ENCODE peak calls at places on chromosomes 7 and 10, in eight cellular contexts. F is stimulated activated naive CD4-positive, alpha-beta T cell; I is stromal cell of bone marrow; M is central memory CD8-positive, alpha-beta T cell; L is GM06990; W is Right ventricle myocardium inferior; P is stimulated activated CD4-positive, alpha-beta T cell treated with anti-CD3 and anti-CD28 coated beads, TNF-alpha, amount 100 ng/mL, for 48 hours; H is lower leg skin. R is an unnamed sample.

GRCh38 chr10:133026726-133027395 is 60.9 kb upstream of the ADGRA1 start:
- DNase-seq in F (no peak), I (no peak), M (no peak), L (no peak), W (peak), P (no peak), H (no peak), R (no peak)

GRCh38 chr10:36725581-36726520 is 399.5 kb upstream of the ANKRD30A start:
- DNase-seq in F (no peak), I (peak), M (no peak), L (no peak), W (no peak), P (no peak), H (no peak), R (no peak)

GRCh38 chr10:70346155-70346554 is 36.3 kb downstream of the LRRC20 start:
- DNase-seq in F (no peak), I (no peak), M (no peak), L (no peak), W (no peak), P (no peak), H (no peak), R (no peak)

GRCh38 chr10:117968354-117969182 is 78.2 kb downstream of the RAB11FIP2 start:
- DNase-seq in F (no peak), I (no peak), M (no peak), L (no peak), W (no peak), P (no peak), H (no peak), R (no peak)

GRCh38 chr10:24858244-24858907 is 94.0 kb downstream of the PRTFDC1 start:
- DNase-seq in F (no peak), I (no peak), M (no peak), L (no peak), W (no peak), P (no peak), H (no peak), R (no peak)

GRCh38 chr7:29921404-29922010 is 68.1 kb downstream of the SCRN1 start:
- DNase-seq in F (peak), I (peak), M (peak), L (peak), W (no peak), P (peak), H (peak), R (peak)

GRCh38 chr7:46485481-46486065 is 564.5 kb upstream of the IGFBP3 start:
- DNase-seq in F (no peak), I (no peak), M (no peak), L (no peak), W (no peak), P (no peak), H (no peak), R (no peak)

GRCh38 chr10:35212856-35213255 is 86.2 kb downstream of the CREM start:
- DNase-seq in F (no peak), I (no peak), M (no peak), L (no peak), W (no peak), P (no peak), H (no peak), R (no peak)

GRCh38 chr7:55129409-55130078 is 110.7 kb downstream of the EGFR start:
- DNase-seq in F (no peak), I (no peak), M (no peak), L (no peak), W (no peak), P (no peak), H (no peak), R (no peak)

GRCh38 chr7:80827238-80827633 is 91.6 kb downstream of the SEMA3C start:
- DNase-seq in F (no peak), I (no peak), M (no peak), L (no peak), W (no peak), P (no peak), H (no peak), R (no peak)

GRCh38 chr10:4780097-4780496 is 45.9 kb upstream of the AKR1E2 start:
- DNase-seq in F (no peak), I (no peak), M (no peak), L (no peak), W (no peak), P (no peak), H (no peak), R (no peak)

GRCh38 chr7:28787116-28787515 is 171.0 kb downstream of the TRIL start:
- DNase-seq in F (no peak), I (no peak), M (no peak), L (no peak), W (no peak), P (no peak), H (no peak), R (no peak)

GRCh38 chr10:49446031-49446430 is 50.1 kb upstream of the DRGX start:
- DNase-seq in F (no peak), I (peak), M (no peak), L (no peak), W (no peak), P (no peak), H (no peak), R (no peak)

GRCh38 chr7:44581426-44581906 is 565 bp downstream of the TMED4 start:
- DNase-seq in F (peak), I (no peak), M (peak), L (no peak), W (no peak), P (no peak), H (no peak), R (no peak)

GRCh38 chr10:88996927-88997326 is 6.3 kb downstream of the FAS start:
- DNase-seq in F (no peak), I (no peak), M (no peak), L (no peak), W (no peak), P (no peak), H (no peak), R (no peak)

GRCh38 chr7:149075286-149075685 is 15.2 kb downstream of the ZNF786 start:
- DNase-seq in F (no peak), I (no peak), M (no peak), L (no peak), W (no peak), P (no peak), H (no peak), R (no peak)

GRCh38 chr7:55473935-55474334 is 98.4 kb downstream of the VOPP1 start:
- DNase-seq in F (peak), I (no peak), M (no peak), L (no peak), W (no peak), P (no peak), H (no peak), R (no peak)

GRCh38 chr7:107920048-107920772 is 29.2 kb downstream of the DLD start:
- DNase-seq in F (no peak), I (no peak), M (no peak), L (no peak), W (no peak), P (no peak), H (no peak), R (no peak)

GRCh38 chr10:30984563-30985328 is 46.9 kb downstream of the ZNF438 start:
- DNase-seq in F (no peak), I (no peak), M (no peak), L (no peak), W (no peak), P (no peak), H (peak), R (no peak)

GRCh38 chr10:76257816-76258215 is 826.4 kb downstream of the LRMDA start:
- DNase-seq in F (no peak), I (no peak), M (no peak), L (no peak), W (no peak), P (no peak), H (no peak), R (no peak)

GRCh38 chr10:19168584-19168983 is 120.0 kb downstream of the MALRD1 start:
- DNase-seq in F (no peak), I (no peak), M (no peak), L (no peak), W (no peak), P (no peak), H (no peak), R (no peak)

GRCh38 chr7:15459018-15459621 is 102.7 kb downstream of the AGMO start:
- DNase-seq in F (no peak), I (peak), M (no peak), L (no peak), W (no peak), P (no peak), H (no peak), R (no peak)

GRCh38 chr7:2403718-2404648 is 572 bp downstream of the CHST12 start:
- DNase-seq in F (peak), I (no peak), M (peak), L (no peak), W (peak), P (no peak), H (no peak), R (no peak)

GRCh38 chr7:100575206-100575631 is 1.5 kb upstream of the SAP25 start:
- DNase-seq in F (no peak), I (no peak), M (no peak), L (no peak), W (no peak), P (no peak), H (no peak), R (no peak)

GRCh38 chr7:107694395-107694794 is 33.8 kb downstream of the SLC26A4 start:
- DNase-seq in F (no peak), I (no peak), M (no peak), L (no peak), W (no peak), P (no peak), H (no peak), R (no peak)

GRCh38 chr7:30932562-30932961 is 20.9 kb downstream of the AQP1 start:
- DNase-seq in F (no peak), I (no peak), M (no peak), L (no peak), W (no peak), P (no peak), H (no peak), R (no peak)

GRCh38 chr10:70561051-70561450 is 41.5 kb downstream of the PRF1 start:
- DNase-seq in F (no peak), I (no peak), M (no peak), L (no peak), W (peak), P (no peak), H (no peak), R (no peak)

GRCh38 chr7:87213252-87213651 is 6.3 kb downstream of the TMEM243 start:
- DNase-seq in F (no peak), I (no peak), M (no peak), L (no peak), W (no peak), P (no peak), H (no peak), R (no peak)

GRCh38 chr10:28818645-28819036 is 141.3 kb downstream of the BAMBI start:
- DNase-seq in F (no peak), I (no peak), M (no peak), L (no peak), W (no peak), P (no peak), H (no peak), R (no peak)

GRCh38 chr10:22308390-22308789 is 7.8 kb upstream of the COMMD3 start:
- DNase-seq in F (no peak), I (peak), M (no peak), L (peak), W (no peak), P (peak), H (no peak), R (no peak)

GRCh38 chr10:132526676-132527075 is 10.9 kb upstream of the INPP5A start:
- DNase-seq in F (no peak), I (no peak), M (no peak), L (no peak), W (peak), P (no peak), H (no peak), R (no peak)

GRCh38 chr7:50721160-50721559 is 61.5 kb downstream of the GRB10 start:
- DNase-seq in F (no peak), I (no peak), M (no peak), L (no peak), W (no peak), P (no peak), H (no peak), R (no peak)

GRCh38 chr7:97973206-97973658 is 16.8 kb downstream of the OCM2 start:
- DNase-seq in F (no peak), I (no peak), M (no peak), L (no peak), W (no peak), P (no peak), H (no peak), R (no peak)

GRCh38 chr10:34181545-34182300 is 633.4 kb downstream of the PARD3 start:
- DNase-seq in F (no peak), I (no peak), M (no peak), L (no peak), W (peak), P (no peak), H (no peak), R (no peak)

GRCh38 chr10:986137-986825 is 2.0 kb upstream of the GTPBP4 start:
- DNase-seq in F (no peak), I (no peak), M (no peak), L (no peak), W (no peak), P (no peak), H (no peak), R (no peak)

GRCh38 chr10:127398140-127398966 is 150.8 kb upstream of the NPS start:
- DNase-seq in F (no peak), I (peak), M (no peak), L (no peak), W (no peak), P (no peak), H (no peak), R (no peak)

GRCh38 chr7:55020481-55020871 is 1.7 kb downstream of the EGFR start:
- DNase-seq in F (no peak), I (no peak), M (no peak), L (no peak), W (no peak), P (no peak), H (peak), R (no peak)

GRCh38 chr10:34710391-34710751 is 104.7 kb downstream of the PARD3 start:
- DNase-seq in F (no peak), I (peak), M (no peak), L (no peak), W (no peak), P (no peak), H (peak), R (no peak)

R was measured in GM19239.